ENCODE peak calls at places on chromosome 4, in five cellular contexts. K is neuronal stem cell, M is mesenchymal stem cell, R is H9, I is H1. C is an unnamed sample. For H3K4me1, the result is how much of the 10 kb centered on the place peaks cover.

GRCh38 chr4:126346654-126347053 is 1031.9 kb downstream of the FAT4 start:
- DNase-seq in I (no peak), K (no peak), M (no peak), R (no peak), C (peak)

GRCh38 chr4:69957209-69957608 is 8.3 kb downstream of the CSN2 start:
- DNase-seq in R (peak), I (no peak), M (no peak), K (no peak), C (no peak)

GRCh38 chr4:31334086-31334910 is 614.1 kb downstream of the PCDH7 start:
- DNase-seq in R (no peak), K (no peak), I (no peak), M (no peak), C (no peak)

GRCh38 chr4:102554482-102554881 is 53.3 kb downstream of the NFKB1 start:
- DNase-seq in M (peak), I (no peak), K (no peak), R (peak), C (peak)

GRCh38 chr4:8192748-8193738 is 6.0 kb upstream of the SH3TC1 start:
- DNase-seq in M (peak), I (no peak), R (no peak), K (no peak), C (peak)

GRCh38 chr4:135418353-135418752 is 1216.8 kb upstream of the PABPC4L start:
- DNase-seq in M (peak), I (no peak), K (no peak), R (peak), C (peak)

GRCh38 chr4:9898596-9899345 is 117.3 kb downstream of the DRD5 start:
- DNase-seq in M (no peak), I (peak), K (peak), R (peak), C (peak)

GRCh38 chr4:171880136-171880535 is 66.9 kb downstream of the GALNTL6 start:
- DNase-seq in I (no peak), R (no peak), K (no peak), M (peak), C (peak)

GRCh38 chr4:145177511-145177905 is 2.9 kb downstream of the OTUD4 start:
- DNase-seq in M (peak), K (no peak), I (no peak), R (no peak), C (no peak)

GRCh38 chr4:112589207-112589606 is 47.5 kb downstream of the ZGRF1 start:
- DNase-seq in M (peak), I (no peak), K (no peak), R (no peak), C (no peak)

GRCh38 chr4:21476753-21477152 is 471.8 kb downstream of the KCNIP4 start:
- DNase-seq in K (peak), R (peak), I (peak), M (peak), C (peak)

GRCh38 chr4:75142850-75143249 is 209.9 kb downstream of the PARM1 start:
- DNase-seq in I (no peak), M (peak), K (no peak), R (no peak), C (no peak)

GRCh38 chr4:150541681-150542080 is 40.3 kb upstream of the MAB21L2 start:
- DNase-seq in R (no peak), I (no peak), K (no peak), M (no peak), C (peak)

GRCh38 chr4:84324850-84325249 is 174.2 kb downstream of the NKX6-1 start:
- DNase-seq in R (no peak), I (no peak), M (no peak), K (no peak), C (no peak)

GRCh38 chr4:7313361-7313811 is 121.0 kb downstream of the SORCS2 start:
- DNase-seq in K (no peak), R (no peak), M (no peak), I (no peak), C (no peak)

GRCh38 chr4:158998624-158999023 is 104.3 kb upstream of the RAPGEF2 start:
- DNase-seq in K (no peak), M (peak), I (no peak), R (no peak), C (no peak)

GRCh38 chr4:6369924-6370645 is 100.4 kb downstream of the WFS1 start:
- DNase-seq in R (peak), M (no peak), K (no peak), I (no peak), C (no peak)

GRCh38 chr4:24001945-24002640 is 112.2 kb upstream of the PPARGC1A start:
- DNase-seq in I (no peak), K (no peak), M (no peak), R (no peak), C (peak)

GRCh38 chr4:15765910-15766703 is 12.0 kb upstream of the CD38 start:
- DNase-seq in M (no peak), I (no peak), K (no peak), R (no peak), C (no peak)

GRCh38 chr4:182449186-182449880 is 206.1 kb downstream of the TENM3 start:
- DNase-seq in K (no peak), R (peak), M (peak), I (peak), C (peak)

GRCh38 chr4:156538651-156539285 is 432.8 kb downstream of the PDGFC start:
- DNase-seq in R (no peak), M (no peak), I (no peak), K (no peak), C (peak)

GRCh38 chr4:86250006-86250405 is 109.8 kb downstream of the MAPK10 start:
- DNase-seq in R (no peak), M (peak), I (no peak), K (no peak), C (no peak)

DNA sequence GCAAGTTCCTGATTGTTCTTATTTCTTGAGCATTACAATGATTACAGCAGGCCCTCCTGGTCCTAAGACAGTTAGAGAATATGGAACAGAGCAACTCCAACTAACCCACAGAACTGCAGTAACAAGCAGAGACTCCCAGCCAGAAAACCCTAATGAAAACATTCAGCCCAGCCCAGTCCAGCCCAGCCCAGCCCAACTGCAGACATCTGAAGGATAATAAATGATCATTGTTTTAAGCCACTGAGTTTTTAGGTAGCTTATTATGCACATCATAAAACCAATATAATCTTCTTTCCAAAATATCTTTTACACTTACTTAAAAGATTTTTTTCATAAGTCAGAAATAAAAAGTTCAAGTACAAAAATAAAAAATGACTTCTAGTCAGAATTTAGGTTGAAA is 51.3 kb downstream of the SPOCK3 start:
- DNase-seq in M (no peak), K (no peak), R (no peak), I (no peak), C (no peak)
- H2BK12ac ChIP-seq in M (no peak), K (no peak), R (no peak), I (no peak), C (no peak)

DNA sequence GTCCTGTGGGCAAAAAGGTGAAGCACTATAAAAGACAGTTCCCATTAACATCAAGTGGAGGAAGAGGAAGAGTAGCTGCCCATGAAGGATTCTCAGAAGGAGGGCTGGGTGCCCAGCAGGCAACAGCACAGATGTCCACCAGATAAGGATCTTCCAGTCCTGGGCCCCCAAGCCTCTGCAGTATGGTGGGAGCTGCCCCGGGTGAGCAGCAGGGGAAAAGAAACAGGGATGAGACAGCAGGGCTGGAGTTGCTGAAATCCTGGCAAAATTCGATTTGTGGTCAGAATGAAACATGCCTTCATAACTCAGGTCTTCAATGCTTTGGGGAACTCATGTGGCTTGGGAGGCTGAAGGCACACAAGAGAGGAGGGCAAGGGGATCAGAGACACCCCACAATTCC is 94.6 kb downstream of the RASL11B start:
- DNase-seq in I (no peak), M (no peak), K (no peak), R (no peak), C (no peak)
- H3K4me1 ChIP-seq in I (under half), M (under half), K (under half), R (under half), C (under half)

DNA sequence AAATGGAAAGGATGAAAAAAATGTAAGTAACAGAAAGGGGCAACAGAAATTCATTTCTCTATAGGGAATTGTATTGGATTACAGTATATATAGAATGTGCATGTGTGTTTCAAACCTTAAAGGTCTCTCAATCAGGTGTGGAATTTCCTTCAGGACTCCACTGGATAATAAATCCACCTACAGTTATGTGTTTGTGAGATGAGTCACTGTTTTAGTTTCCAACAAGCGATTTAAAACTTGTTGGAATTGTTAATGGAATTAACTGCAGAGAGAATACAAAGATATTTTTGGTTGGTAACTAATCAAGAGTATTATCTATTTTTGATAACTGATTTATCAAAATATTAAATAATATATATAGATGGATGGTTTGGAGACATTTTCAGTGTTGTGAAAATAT is 32.8 kb downstream of the CEP44 start:
- DNase-seq in R (no peak), I (no peak), K (no peak), M (peak), C (no peak)
- H3K27ac ChIP-seq in R (no peak), I (no peak), K (no peak), M (no peak), C (no peak)

GRCh38 chr4:42750831-42751230 is 93.9 kb upstream of the ATP8A1 start:
- DNase-seq in I (no peak), K (no peak), M (no peak), R (no peak), C (no peak)

GRCh38 chr4:42750091-42750490 is 93.2 kb upstream of the ATP8A1 start:
- DNase-seq in K (no peak), M (no peak), I (no peak), R (no peak), C (no peak)
- H2BK12ac ChIP-seq in K (no peak), M (no peak), I (no peak), R (no peak), C (no peak)

GRCh38 chr4:2932561-2932950 is 30.6 kb downstream of the NOP14 start:
- DNase-seq in M (no peak), I (no peak), R (peak), K (no peak), C (no peak)
- H3K4me1 ChIP-seq in M (half or more), I (under half), R (under half), K (under half), C (under half)

GRCh38 chr4:87949961-87950360 is 25.6 kb upstream of the SPP1 start:
- DNase-seq in I (no peak), M (peak), R (no peak), K (no peak), C (no peak)
- H3K27ac ChIP-seq in I (no peak), M (peak), R (no peak), K (no peak), C (no peak)

GRCh38 chr4:184939978-184940377 is 78.3 kb upstream of the HELT start:
- DNase-seq in I (no peak), R (no peak), M (no peak), K (no peak), C (no peak)

GRCh38 chr4:184938871-184939270 is 79.4 kb upstream of the HELT start:
- DNase-seq in I (no peak), R (no peak), K (no peak), M (no peak), C (no peak)

GRCh38 chr4:184942447-184943425 is 75.6 kb upstream of the HELT start:
- DNase-seq in K (no peak), I (no peak), M (no peak), R (no peak), C (no peak)

GRCh38 chr4:184940500-184940899 is 77.8 kb upstream of the HELT start:
- DNase-seq in M (no peak), I (no peak), K (no peak), R (no peak), C (peak)

GRCh38 chr4:184941671-184942070 is 76.6 kb upstream of the HELT start:
- DNase-seq in I (no peak), K (no peak), M (no peak), R (no peak), C (no peak)
- H2BK12ac ChIP-seq in I (no peak), K (no peak), M (no peak), R (no peak), C (no peak)

DNA sequence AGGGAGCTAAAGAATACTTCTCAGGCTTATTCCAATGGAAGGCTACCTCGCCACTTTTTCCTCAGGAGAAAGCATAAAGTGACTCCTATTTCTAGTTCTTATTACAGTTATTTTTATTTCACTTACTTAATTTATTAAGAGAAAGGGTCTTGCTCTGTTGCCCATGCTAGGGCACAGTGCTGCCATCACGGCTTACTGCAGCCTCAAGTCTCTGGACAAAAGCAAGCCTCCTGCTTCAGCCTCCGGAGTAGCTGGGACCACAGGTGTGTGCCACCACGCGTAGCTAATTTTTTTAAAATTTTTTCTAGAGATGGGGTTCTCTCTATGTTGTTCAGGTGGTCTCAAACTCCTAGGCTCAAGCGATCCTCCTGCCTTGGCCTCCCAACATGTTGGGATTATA is 36.0 kb upstream of the CHRNA9 start:
- DNase-seq in M (no peak), I (no peak), R (no peak), K (no peak), C (no peak)
- H3K4me1 ChIP-seq in M (under half), I (under half), R (under half), K (under half), C (under half)